ENCODE peak calls at places on chromosomes 13 and 19, in eight cellular contexts. G is left ventricle myocardium superior; H is A549; Y is GM04504; P is HEK293T; K is activated CD4-positive, alpha-beta memory T cell treated with anti-CD3 and anti-CD28 coated beads for 36 hours; F is CD8-positive, alpha-beta memory T cell; N is stimulated activated CD4-positive, alpha-beta T cell treated with anti-CD3 and anti-CD28 coated beads, Interleukin-4, amount 100 ng/mL, for 48 hours. O is an unnamed sample.

GRCh38 chr13:38577048-38577447 is 109.8 kb upstream of the FREM2 start:
- DNase-seq in H (no peak), G (no peak), Y (no peak), K (no peak), N (no peak), F (no peak), P (no peak), O (peak)

GRCh38 chr19:42074513-42075363 is 1.2 kb upstream of the ZNF574 start:
- DNase-seq in F (no peak), Y (no peak), P (peak), K (peak), N (no peak), H (peak), G (no peak), O (no peak)

GRCh38 chr13:23794267-23795161 is 94.7 kb downstream of the MIPEP start:
- DNase-seq in F (no peak), Y (peak), G (no peak), N (no peak), K (no peak), P (no peak), H (no peak), O (peak)

GRCh38 chr19:39915848-39916215 is 18.6 kb downstream of the FCGBP start:
- DNase-seq in Y (no peak), K (no peak), G (no peak), H (no peak), F (no peak), N (no peak), P (no peak), O (no peak)

GRCh38 chr13:73608157-73608516 is 526.1 kb downstream of the KLF12 start:
- DNase-seq in H (no peak), Y (no peak), P (no peak), G (no peak), F (no peak), K (no peak), N (no peak), O (no peak)

GRCh38 chr13:37868691-37869505 is 674 bp downstream of the TRPC4 start:
- DNase-seq in G (no peak), N (no peak), P (no peak), Y (no peak), H (no peak), F (no peak), K (no peak), O (peak)

GRCh38 chr19:295687-296370 is 4.6 kb upstream of the PLPP2 start:
- DNase-seq in H (no peak), F (no peak), N (no peak), G (no peak), P (no peak), K (no peak), Y (no peak), O (no peak)

GRCh38 chr13:29125145-29125933 is 305.2 kb downstream of the MTUS2 start:
- DNase-seq in H (no peak), P (no peak), N (no peak), Y (no peak), G (no peak), K (no peak), F (no peak), O (no peak)

GRCh38 chr19:46962030-46962570 is 57.5 kb upstream of the NPAS1 start:
- DNase-seq in N (no peak), H (no peak), Y (no peak), K (no peak), P (no peak), G (no peak), F (no peak), O (no peak)

GRCh38 chr13:85651440-85651839 is 147.8 kb downstream of the SLITRK6 start:
- DNase-seq in H (no peak), K (no peak), N (no peak), Y (no peak), F (no peak), P (no peak), G (no peak), O (no peak)

GRCh38 chr13:99984134-99984462 is 2.5 kb downstream of the ZIC2 start:
- DNase-seq in F (no peak), Y (no peak), P (no peak), N (no peak), K (no peak), G (no peak), H (no peak), O (no peak)

GRCh38 chr13:51935326-51936171 is 73.8 kb downstream of the CCDC70 start:
- DNase-seq in K (no peak), G (no peak), F (no peak), P (peak), Y (no peak), N (no peak), H (peak), O (peak)

GRCh38 chr19:47589824-47590223 is 16.9 kb upstream of the ZNF541 start:
- DNase-seq in Y (no peak), K (no peak), F (no peak), H (no peak), P (no peak), G (no peak), N (no peak), O (no peak)

GRCh38 chr19:1244693-1245451 is 3.3 kb downstream of the ATP5F1D start:
- DNase-seq in Y (no peak), N (no peak), P (no peak), K (no peak), G (peak), F (no peak), H (no peak), O (no peak)

GRCh38 chr19:806815-807421 is 9.7 kb downstream of the PTBP1 start:
- DNase-seq in H (no peak), P (no peak), N (no peak), G (no peak), Y (no peak), F (no peak), K (no peak), O (no peak)

GRCh38 chr19:18229474-18229873 is 3.2 kb upstream of the PDE4C start:
- DNase-seq in N (no peak), G (no peak), F (no peak), P (no peak), H (no peak), Y (no peak), K (no peak), O (no peak)

GRCh38 chr13:112983428-112984196 is 14.6 kb downstream of the MCF2L start:
- DNase-seq in H (no peak), N (no peak), F (no peak), K (no peak), P (no peak), Y (no peak), G (peak), O (no peak)

GRCh38 chr13:113048766-113049165 is 56.8 kb upstream of the F7 start:
- DNase-seq in N (no peak), H (no peak), P (no peak), Y (no peak), K (no peak), G (peak), F (no peak), O (no peak)

GRCh38 chr19:52665529-52665928 is 27.4 kb upstream of the ZNF83 start:
- DNase-seq in N (no peak), F (no peak), G (no peak), H (no peak), K (no peak), Y (no peak), P (no peak), O (no peak)

GRCh38 chr19:44345969-44346368 is 10.5 kb downstream of the ZNF112 start:
- DNase-seq in H (no peak), N (no peak), P (no peak), F (no peak), G (no peak), Y (no peak), K (no peak), O (no peak)